ENCODE peak calls at places on chromosome 12, in ten cellular contexts. T is AG08396, L is esophagus squamous epithelium, Y is NCI-H1436, G is amniotic stem cell, S is cardiac muscle cell, K is activated T-cell treated with anti-CD3 and anti-CD28 coated beads for 24 hours, O is AG09309, J is C1 segment of cervical spinal cord, D is mesothelial cell of epicardium. H is an unnamed sample.

GRCh38 chr12:96889273-96889933 is 17.7 kb upstream of the NEDD1 start:
- DNase-seq in T (peak; percentile 42), L (no peak), Y (no peak), G (no peak), S (no peak), K (no peak), O (no peak), J (no peak), D (no peak), H (no peak)

GRCh38 chr12:97877404-97877803 is 414.8 kb downstream of the RMST start:
- DNase-seq in T (no peak), L (no peak), Y (no peak), G (no peak), S (no peak), K (no peak), O (no peak), J (no peak), D (no peak), H (no peak)

GRCh38 chr12:14892726-14893442 is 7.2 kb upstream of the MGP start:
- DNase-seq in T (peak; percentile 26), L (no peak), Y (no peak), G (no peak), S (no peak), K (no peak), O (no peak), J (peak; percentile 22), D (no peak), H (no peak)

GRCh38 chr12:128381537-128381936 is 114.6 kb downstream of the TMEM132C start:
- DNase-seq in T (no peak), L (no peak), Y (no peak), G (no peak), S (peak; percentile 51), K (no peak), O (no peak), J (peak; percentile 63), D (no peak), H (no peak)

GRCh38 chr12:9707356-9707755 is 25.5 kb downstream of the CLECL1 start:
- DNase-seq in T (no peak), L (no peak), Y (no peak), G (no peak), S (no peak), K (no peak), O (no peak), J (no peak), D (no peak), H (no peak)

GRCh38 chr12:70840966-70841365 is 79.6 kb downstream of the PTPRR start:
- DNase-seq in T (no peak), L (no peak), Y (no peak), G (no peak), S (no peak), K (no peak), O (no peak), J (no peak), D (no peak), H (no peak)

GRCh38 chr12:65896743-65897142 is 72.5 kb downstream of the HMGA2 start:
- DNase-seq in T (no peak), L (no peak), Y (no peak), G (no peak), S (no peak), K (no peak), O (no peak), J (no peak), D (no peak), H (no peak)

GRCh38 chr12:104652910-104653309 is 196.2 kb downstream of the CHST11 start:
- DNase-seq in T (no peak), L (no peak), Y (no peak), G (no peak), S (no peak), K (no peak), O (no peak), J (no peak), D (no peak), H (no peak)

GRCh38 chr12:78914859-78915331 is 50.3 kb downstream of the SYT1 start:
- DNase-seq in T (no peak), L (no peak), Y (no peak), G (no peak), S (no peak), K (no peak), O (no peak), J (no peak), D (no peak), H (no peak)

GRCh38 chr12:123384994-123385376 is 1.1 kb downstream of the KMT5A start:
- DNase-seq in T (peak; percentile 58), L (no peak), Y (no peak), G (no peak), S (no peak), K (no peak), O (no peak), J (no peak), D (no peak), H (no peak)

GRCh38 chr12:59055204-59055839 is 135.0 kb upstream of the LRIG3 start:
- DNase-seq in T (peak; percentile 32), L (no peak), Y (no peak), G (peak; percentile 12), S (no peak), K (no peak), O (no peak), J (no peak), D (no peak), H (no peak)

GRCh38 chr12:26117321-26117720 is 7.5 kb downstream of the BHLHE41 start:
- DNase-seq in T (no peak), L (no peak), Y (no peak), G (no peak), S (no peak), K (no peak), O (no peak), J (no peak), D (no peak), H (no peak)

GRCh38 chr12:94327819-94328218 is 131.8 kb downstream of the CEP83 start:
- DNase-seq in T (no peak), L (no peak), Y (no peak), G (no peak), S (no peak), K (no peak), O (no peak), J (no peak), D (no peak), H (no peak)

GRCh38 chr12:121628536-121628935 is 2.2 kb downstream of the ORAI1 start:
- DNase-seq in T (no peak), L (no peak), Y (no peak), G (no peak), S (no peak), K (no peak), O (no peak), J (no peak), D (no peak), H (no peak)

GRCh38 chr12:52992699-52993557 is 13.3 kb upstream of the EIF4B start:
- DNase-seq in T (no peak), L (no peak), Y (no peak), G (no peak), S (no peak), K (no peak), O (no peak), J (no peak), D (no peak), H (no peak)

GRCh38 chr12:75489613-75490210 is 9.2 kb downstream of the GLIPR1 start:
- DNase-seq in T (no peak), L (no peak), Y (no peak), G (peak; percentile 27), S (no peak), K (no peak), O (no peak), J (no peak), D (no peak), H (no peak)

GRCh38 chr12:93756295-93756694 is 79.1 kb downstream of the CRADD start:
- DNase-seq in T (no peak), L (no peak), Y (no peak), G (no peak), S (no peak), K (no peak), O (no peak), J (no peak), D (no peak), H (no peak)

GRCh38 chr12:49783917-49784676 is 42.7 kb downstream of the TMBIM6 start:
- DNase-seq in T (peak; percentile 60), L (no peak), Y (no peak), G (peak; percentile 46), S (no peak), K (no peak), O (peak; percentile 70), J (no peak), D (no peak), H (peak; percentile 14)

GRCh38 chr12:123907726-123908476 is 64.7 kb downstream of the CCDC92 start:
- DNase-seq in T (no peak), L (no peak), Y (no peak), G (no peak), S (peak; percentile 96), K (no peak), O (no peak), J (no peak), D (no peak), H (no peak)

GRCh38 chr12:117042171-117042809 is 56.9 kb downstream of the TESC start:
- DNase-seq in T (peak; percentile 67), L (no peak), Y (no peak), G (no peak), S (peak; percentile 69), K (no peak), O (no peak), J (no peak), D (no peak), H (no peak)

GRCh38 chr12:109523071-109523470 is 45.6 kb downstream of the UBE3B start:
- DNase-seq in T (no peak), L (no peak), Y (no peak), G (no peak), S (no peak), K (no peak), O (no peak), J (peak; percentile 52), D (no peak), H (no peak)

GRCh38 chr12:21814814-21815213 is 40.3 kb upstream of the KCNJ8 start:
- DNase-seq in T (no peak), L (no peak), Y (no peak), G (no peak), S (no peak), K (no peak), O (no peak), J (no peak), D (no peak), H (no peak)

GRCh38 chr12:6582959-6583358 is 14.9 kb upstream of the NOP2 start:
- DNase-seq in T (no peak), L (no peak), Y (no peak), G (no peak), S (no peak), K (no peak), O (no peak), J (no peak), D (no peak), H (no peak)

GRCh38 chr12:127169321-127170270 is 1097.4 kb upstream of the TMEM132C start:
- DNase-seq in T (no peak), L (no peak), Y (no peak), G (no peak), S (no peak), K (no peak), O (peak; percentile 80), J (no peak), D (no peak), H (no peak)

GRCh38 chr12:60279224-60279623 is 683.4 kb downstream of the SLC16A7 start:
- DNase-seq in T (peak; percentile 29), L (no peak), Y (no peak), G (peak; percentile 47), S (no peak), K (no peak), O (no peak), J (no peak), D (no peak), H (no peak)

GRCh38 chr12:6821674-6822433 is at the start of gene GPR162:
- DNase-seq in T (peak; percentile 80), L (no peak), Y (peak; percentile 73), G (peak; percentile 47), S (peak; percentile 86), K (no peak), O (no peak), J (peak; percentile 64), D (peak; percentile 59), H (no peak)

GRCh38 chr12:1457901-1458300 is 136.5 kb downstream of the FBXL14 start:
- DNase-seq in T (peak; percentile 74), L (no peak), Y (no peak), G (peak; percentile 86), S (no peak), K (no peak), O (peak; percentile 72), J (no peak), D (no peak), H (no peak)

GRCh38 chr12:122740351-122740750 is 9.7 kb upstream of the HCAR1 start:
- DNase-seq in T (no peak), L (no peak), Y (no peak), G (no peak), S (no peak), K (no peak), O (no peak), J (no peak), D (no peak), H (no peak)

H was measured in NCI-H2227 treated with DMSO at 0.1 percent for 48 hours.